ENCODE peak calls at places on chromosomes 7 and 10, in eight cellular contexts. A is ACHN; H is fibroblast of gingiva; K is brain microvascular endothelial cell; Y is hippocampal formation; R is skeletal muscle cell; Z is stimulated activated CD8-positive, alpha-beta memory T cell treated with anti-CD3 and anti-CD28 coated beads, Interleukin-15, amount 100 ng/mL, for 24 hours; C is NCI-H510A treated with DMSO at 0.1 percent for 48 hours. F is an unnamed sample.

GRCh38 chr10:106708521-106708920 is 456.0 kb downstream of the SORCS1 start:
- DNase-seq in A (no peak), H (no peak), K (no peak), Y (no peak), R (no peak), Z (no peak), C (no peak), F (no peak)

GRCh38 chr7:98687331-98687863 is 70.3 kb downstream of the NPTX2 start:
- DNase-seq in A (no peak), H (no peak), K (no peak), Y (no peak), R (no peak), Z (no peak), C (no peak), F (no peak)

GRCh38 chr7:98024075-98024474 is 34.1 kb upstream of the OCM2 start:
- DNase-seq in A (no peak), H (no peak), K (no peak), Y (no peak), R (no peak), Z (no peak), C (no peak), F (no peak)

GRCh38 chr7:111736475-111736874 is 174.2 kb upstream of the IMMP2L start:
- DNase-seq in A (no peak), H (no peak), K (no peak), Y (no peak), R (no peak), Z (no peak), C (no peak), F (no peak)

GRCh38 chr7:55568613-55569268 is 3.6 kb downstream of the VOPP1 start:
- DNase-seq in A (no peak), H (no peak), K (no peak), Y (no peak), R (no peak), Z (no peak), C (no peak), F (no peak)

GRCh38 chr7:16343612-16344011 is 77.7 kb downstream of the CRPPA start:
- DNase-seq in A (no peak), H (no peak), K (no peak), Y (no peak), R (no peak), Z (no peak), C (no peak), F (no peak)

GRCh38 chr10:31099664-31100063 is 68.0 kb upstream of the ZNF438 start:
- DNase-seq in A (peak), H (no peak), K (no peak), Y (no peak), R (no peak), Z (no peak), C (no peak), F (no peak)

GRCh38 chr10:69215405-69216176 is 4.5 kb upstream of the HKDC1 start:
- DNase-seq in A (no peak), H (no peak), K (no peak), Y (no peak), R (no peak), Z (no peak), C (peak), F (no peak)

GRCh38 chr10:69100136-69100872 is 12.4 kb downstream of the SRGN start:
- DNase-seq in A (no peak), H (no peak), K (no peak), Y (no peak), R (no peak), Z (no peak), C (no peak), F (no peak)

GRCh38 chr10:70693619-70694286 is 21.4 kb downstream of the ADAMTS14 start:
- DNase-seq in A (no peak), H (peak), K (no peak), Y (no peak), R (peak), Z (no peak), C (no peak), F (no peak)

GRCh38 chr7:31099451-31100444 is 47.6 kb downstream of the ADCYAP1R1 start:
- DNase-seq in A (no peak), H (no peak), K (no peak), Y (no peak), R (no peak), Z (no peak), C (no peak), F (no peak)

GRCh38 chr7:94620703-94621118 is 35.2 kb downstream of the SGCE start:
- DNase-seq in A (peak), H (peak), K (peak), Y (peak), R (peak), Z (no peak), C (no peak), F (no peak)

GRCh38 chr7:132771301-132771730 is 195.0 kb upstream of the PLXNA4 start:
- DNase-seq in A (no peak), H (no peak), K (no peak), Y (no peak), R (no peak), Z (no peak), C (no peak), F (no peak)

GRCh38 chr7:103613655-103614642 is 167.9 kb upstream of the SLC26A5 start:
- DNase-seq in A (peak), H (no peak), K (peak), Y (no peak), R (no peak), Z (no peak), C (peak), F (no peak)

GRCh38 chr7:50664461-50664922 is 99.3 kb upstream of the DDC start:
- DNase-seq in A (no peak), H (peak), K (peak), Y (no peak), R (no peak), Z (no peak), C (no peak), F (no peak)

GRCh38 chr10:126104767-126105166 is 208.4 kb downstream of the FANK1 start:
- DNase-seq in A (no peak), H (peak), K (no peak), Y (no peak), R (no peak), Z (no peak), C (no peak), F (no peak)

GRCh38 chr10:61846370-61847031 is 55.0 kb upstream of the ARID5B start:
- DNase-seq in A (no peak), H (no peak), K (no peak), Y (no peak), R (no peak), Z (no peak), C (no peak), F (no peak)

GRCh38 chr10:14543048-14543903 is 212.6 kb upstream of the FRMD4A start:
- DNase-seq in A (no peak), H (no peak), K (peak), Y (peak), R (no peak), Z (no peak), C (peak), F (no peak)

GRCh38 chr10:21534611-21535493 is 820 bp downstream of the MLLT10 start:
- DNase-seq in A (peak), H (peak), K (no peak), Y (no peak), R (no peak), Z (peak), C (no peak), F (no peak)

GRCh38 chr10:24963646-24964045 is 11.2 kb upstream of the PRTFDC1 start:
- DNase-seq in A (peak), H (no peak), K (no peak), Y (no peak), R (no peak), Z (no peak), C (no peak), F (no peak)

GRCh38 chr7:27714831-27715444 is 25.0 kb upstream of the TAX1BP1 start:
- DNase-seq in A (no peak), H (no peak), K (peak), Y (no peak), R (peak), Z (no peak), C (no peak), F (no peak)